ENCODE peak calls at places on chromosomes 4 and X, in five cellular contexts. A is body of pancreas; S is stromal cell of bone marrow; H is amniotic stem cell; L is stimulated activated CD8-positive, alpha-beta memory T cell treated with anti-CD3 and anti-CD28 coated beads, Interleukin-4, amount 100 ng/mL, for 48 hours. U is an unnamed sample.

GRCh38 chr4:106444557-106444956 is 76.0 kb upstream of the GIMD1 start:
- DNase-seq in A (no peak), S (no peak), H (no peak), L (no peak), U (no peak)

GRCh38 chrX:30659421-30659820 is 6.2 kb downstream of the GK start:
- DNase-seq in A (no peak), S (peak), H (peak), L (no peak), U (no peak)

GRCh38 chrX:104854790-104855340 is 288.9 kb downstream of the IL1RAPL2 start:
- DNase-seq in A (no peak), S (no peak), H (no peak), L (no peak), U (no peak)

GRCh38 chrX:19760841-19761512 is 126.4 kb downstream of the SH3KBP1 start:
- DNase-seq in A (no peak), S (no peak), H (no peak), L (no peak), U (no peak)

GRCh38 chr4:101198741-101199339 is 148.5 kb downstream of the PPP3CA start:
- DNase-seq in A (no peak), S (no peak), H (no peak), L (no peak), U (no peak)

GRCh38 chr4:95181446-95182306 is 367.1 kb downstream of the UNC5C start:
- DNase-seq in A (no peak), S (no peak), H (no peak), L (peak), U (no peak)

GRCh38 chr4:4762909-4763814 is 96.3 kb upstream of the MSX1 start:
- DNase-seq in A (no peak), S (no peak), H (peak), L (peak), U (peak)

GRCh38 chrX:350148-350533 is 31.5 kb upstream of the GTPBP6 start:
- DNase-seq in A (no peak), S (no peak), H (no peak), L (no peak), U (no peak)

GRCh38 chrX:137171626-137172025 is 137.8 kb upstream of the GPR101 start:
- DNase-seq in A (no peak), S (no peak), H (no peak), L (no peak), U (no peak)

GRCh38 chr4:82431026-82431745 is 796 bp downstream of the ENOPH1 start:
- DNase-seq in A (peak), S (no peak), H (no peak), L (peak), U (no peak)

GRCh38 chr4:110197421-110198398 is 705 bp downstream of the ELOVL6 start:
- DNase-seq in A (peak), S (no peak), H (peak), L (peak), U (peak)